ENCODE peak calls at places on chromosomes 7 and 10, in six cellular contexts. W, F, Z, K, C and O are unnamed samples.

GRCh38 chr7:117251687-117252086 is 71.2 kb downstream of the WNT2 start:
- DNase-seq in W (no peak), F (no peak), Z (no peak), K (no peak), C (no peak), O (no peak)

GRCh38 chr7:16921151-16921550 is 39.4 kb upstream of the AGR3 start:
- DNase-seq in W (no peak), F (no peak), Z (no peak), K (no peak), C (no peak), O (no peak)

GRCh38 chr7:44293561-44294324 is 31.7 kb downstream of the CAMK2B start:
- DNase-seq in W (no peak), F (peak; percentile 57), Z (peak; percentile 2), K (peak; percentile 6), C (no peak), O (peak; percentile 8)

GRCh38 chr10:78960316-78960800 is 108.4 kb upstream of the ZMIZ1 start:
- DNase-seq in W (no peak), F (no peak), Z (no peak), K (peak; percentile 61), C (no peak), O (no peak)

GRCh38 chr10:97207756-97208346 is 22.1 kb upstream of the SLIT1 start:
- DNase-seq in W (no peak), F (no peak), Z (no peak), K (no peak), C (no peak), O (no peak)

GRCh38 chr10:86652361-86653202 is 1.8 kb upstream of the OPN4 start:
- DNase-seq in W (no peak), F (peak; percentile 64), Z (no peak), K (no peak), C (no peak), O (no peak)

GRCh38 chr10:125171402-125172316 is 11.3 kb upstream of the CTBP2 start:
- DNase-seq in W (no peak), F (no peak), Z (no peak), K (no peak), C (no peak), O (no peak)

GRCh38 chr10:6108072-6108471 is 19.2 kb downstream of the RBM17 start:
- DNase-seq in W (no peak), F (no peak), Z (no peak), K (no peak), C (no peak), O (no peak)

GRCh38 chr7:7438851-7439250 is 96.8 kb downstream of the COL28A1 start:
- DNase-seq in W (no peak), F (no peak), Z (no peak), K (no peak), C (no peak), O (no peak)

GRCh38 chr7:36945612-36946400 is 221.5 kb upstream of the AOAH start:
- DNase-seq in W (no peak), F (no peak), Z (no peak), K (peak; percentile 45), C (no peak), O (peak; percentile 14)

GRCh38 chr10:44786451-44786850 is 124.7 kb upstream of the TMEM72 start:
- DNase-seq in W (no peak), F (no peak), Z (no peak), K (no peak), C (no peak), O (no peak)

GRCh38 chr7:129263168-129263567 is 38.3 kb downstream of the AHCYL2 start:
- DNase-seq in W (no peak), F (no peak), Z (no peak), K (no peak), C (no peak), O (no peak)

GRCh38 chr7:129713544-129713943 is 102.0 kb downstream of the NRF1 start:
- DNase-seq in W (no peak), F (no peak), Z (no peak), K (no peak), C (no peak), O (no peak)

GRCh38 chr7:150329331-150330106 is 6.2 kb upstream of the ACTR3C start:
- DNase-seq in W (no peak), F (no peak), Z (no peak), K (no peak), C (no peak), O (no peak)

GRCh38 chr7:26626156-26626555 is 238.2 kb downstream of the SKAP2 start:
- DNase-seq in W (no peak), F (no peak), Z (no peak), K (no peak), C (no peak), O (no peak)

GRCh38 chr7:51069411-51070083 is 247.1 kb downstream of the COBL start:
- DNase-seq in W (no peak), F (no peak), Z (no peak), K (no peak), C (no peak), O (no peak)

GRCh38 chr7:97377713-97378112 is 260.2 kb downstream of the SDHAF3 start:
- DNase-seq in W (no peak), F (no peak), Z (no peak), K (no peak), C (no peak), O (no peak)

GRCh38 chr7:142033154-142033553 is 37.5 kb downstream of the MGAM start:
- DNase-seq in W (no peak), F (no peak), Z (no peak), K (peak; percentile 24), C (no peak), O (no peak)
- TF ChIP-seq CTCF in W (no peak), F (no peak), Z (no peak), K (no peak), C (no peak), O (no peak)

DNA sequence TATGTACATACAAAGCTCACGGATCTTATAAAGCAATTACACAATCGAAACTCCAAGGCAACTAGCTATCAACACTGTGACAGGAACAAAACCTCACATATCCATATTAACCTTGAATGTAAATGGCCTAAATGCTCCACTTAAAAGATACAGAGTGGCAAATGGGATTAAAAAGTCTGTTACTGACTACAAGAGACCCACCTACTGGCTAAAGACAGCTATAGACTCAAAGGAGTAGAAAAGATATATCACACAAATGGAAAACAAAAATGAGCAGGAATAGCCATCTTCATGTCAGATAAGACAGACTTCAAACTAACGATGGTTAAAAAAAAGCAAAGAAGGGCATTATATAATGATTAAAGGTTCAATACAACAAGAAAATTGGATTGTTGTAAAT is 246.7 kb downstream of the ADRA2A start:
- DNase-seq in W (no peak), F (no peak), Z (no peak), K (no peak), C (no peak), O (no peak)
- TF ChIP-seq CTCF in W (no peak), F (no peak), Z (no peak), K (no peak), C (peak; percentile 33), O (peak; percentile 38)

GRCh38 chr7:1767524-1767923 is 97.4 kb downstream of the ELFN1 start:
- DNase-seq in W (no peak), F (no peak), Z (no peak), K (no peak), C (no peak), O (no peak)
- TF ChIP-seq CTCF in W (no peak), F (no peak), Z (no peak), K (no peak), C (no peak), O (no peak)

DNA sequence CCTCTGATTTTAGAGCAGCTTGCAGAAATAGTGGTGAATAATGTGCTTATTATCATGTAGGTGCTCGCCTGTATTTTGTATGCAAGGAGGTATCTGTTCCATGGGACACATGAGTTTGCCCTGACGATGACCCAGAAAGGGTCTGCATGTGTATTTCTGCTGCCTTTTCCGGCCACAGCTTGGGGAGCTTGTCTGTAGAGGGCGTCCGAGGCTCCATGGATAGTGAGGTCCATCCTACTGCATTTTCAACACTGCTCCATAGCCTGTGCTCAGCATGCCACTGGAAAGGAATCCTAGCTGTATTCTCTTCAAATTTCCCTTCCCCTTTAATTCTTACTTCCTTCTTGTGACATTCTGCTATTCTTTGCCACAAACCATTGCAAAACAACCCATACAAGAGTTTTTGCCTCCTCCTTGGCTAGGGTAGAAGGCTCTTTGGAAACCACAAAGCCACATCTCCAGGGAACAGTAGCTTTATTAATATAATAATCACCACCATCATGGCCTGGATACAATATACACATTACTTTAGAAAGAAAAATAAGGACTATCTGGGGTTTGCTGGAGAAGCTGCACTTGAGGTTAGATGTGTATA is 127.7 kb downstream of the DYNC1I1 start:
- DNase-seq in W (no peak), F (no peak), Z (peak; percentile 25), K (no peak), C (no peak), O (no peak)
- TF ChIP-seq CTCF in W (no peak), F (no peak), Z (no peak), K (no peak), C (no peak), O (peak; percentile 19)

GRCh38 chr7:87217983-87218653 is 1.4 kb downstream of the TMEM243 start:
- DNase-seq in W (no peak), F (no peak), Z (no peak), K (no peak), C (no peak), O (no peak)

GRCh38 chr7:87220734-87221215 is 1.2 kb upstream of the TMEM243 start:
- DNase-seq in W (no peak), F (no peak), Z (no peak), K (peak; percentile 41), C (no peak), O (no peak)

GRCh38 chr7:87218941-87219544 is 489 bp downstream of the TMEM243 start:
- DNase-seq in W (peak; percentile 27), F (peak; percentile 87), Z (peak; percentile 46), K (peak; percentile 71), C (no peak), O (no peak)

GRCh38 chr7:87220026-87220733 is 648 bp upstream of the TMEM243 start:
- DNase-seq in W (peak; percentile 73), F (peak; percentile 89), Z (peak; percentile 85), K (peak; percentile 91), C (peak; percentile 62), O (peak; percentile 67)

GRCh38 chr7:87219545-87220025 is at the start of gene TMEM243:
- DNase-seq in W (peak; percentile 76), F (peak; percentile 89), Z (peak; percentile 78), K (peak; percentile 83), C (peak; percentile 43), O (peak; percentile 32)
- TF ChIP-seq CTCF in W (peak; percentile 39), F (no peak), Z (no peak), K (no peak), C (peak; percentile 45), O (peak; percentile 17)

DNA sequence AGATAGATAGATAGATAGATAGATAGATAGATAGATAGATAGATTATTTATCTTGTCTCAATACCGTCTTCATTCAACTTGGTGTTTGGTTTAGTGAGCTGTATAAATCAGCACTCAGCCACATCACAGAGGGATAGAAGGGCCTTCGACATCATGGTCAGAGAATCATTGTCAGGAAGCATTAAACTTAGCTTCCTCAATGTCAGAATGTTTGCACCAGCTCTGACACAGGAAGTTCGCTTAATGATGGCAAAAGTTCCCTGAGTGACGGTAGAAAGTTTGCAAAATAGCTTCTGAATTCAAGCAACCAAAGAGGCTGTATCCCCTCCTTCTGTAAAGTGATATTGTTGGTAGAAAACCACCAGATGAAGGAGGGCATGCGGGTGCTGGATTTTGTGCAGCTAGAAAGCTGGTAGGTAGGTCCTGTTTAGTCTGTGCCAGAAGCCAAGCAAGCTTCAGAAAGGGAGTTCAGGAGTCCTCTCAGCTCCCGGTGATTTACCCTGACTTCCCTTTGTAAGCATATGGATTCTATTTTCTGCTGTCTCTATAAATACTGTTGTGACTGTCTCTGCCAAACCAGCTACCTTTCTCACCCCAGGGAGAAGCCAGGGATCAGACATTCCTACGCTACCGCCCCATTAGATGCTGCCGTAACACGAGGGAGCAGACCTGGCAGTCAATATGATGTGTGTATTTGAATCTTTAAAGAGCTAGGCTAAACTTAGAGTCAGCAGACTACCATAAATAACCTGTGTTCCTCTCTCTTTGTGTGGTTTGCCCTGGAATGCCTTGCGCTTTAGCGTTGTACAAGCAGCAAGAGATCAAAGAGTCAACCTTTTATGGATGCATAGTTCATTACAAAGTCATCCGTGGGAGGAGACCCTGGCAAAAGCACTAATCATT is 200.5 kb upstream of the KIAA1217 start:
- DNase-seq in W (no peak), F (no peak), Z (no peak), K (no peak), C (no peak), O (no peak)
- TF ChIP-seq CTCF in W (no peak), F (no peak), Z (no peak), K (no peak), C (no peak), O (no peak)